ENCODE peak calls at places on chromosomes 12 and 14, in seven cellular contexts. L, F, S, J, H, V and R are unnamed samples.

GRCh38 chr14:90574640-90575131 is 177.9 kb downstream of the CALM1 start:
- DNase-seq in L (no peak), F (no peak), S (no peak), J (no peak), H (no peak), V (no peak), R (peak; percentile 74)

GRCh38 chr12:24940157-24940556 is 8.7 kb downstream of the BCAT1 start:
- DNase-seq in L (no peak), F (no peak), S (no peak), J (no peak), H (no peak), V (no peak), R (no peak)

GRCh38 chr12:47376937-47377336 is 297.2 kb upstream of the AMIGO2 start:
- DNase-seq in L (no peak), F (no peak), S (no peak), J (no peak), H (no peak), V (no peak), R (no peak)

GRCh38 chr14:94387051-94388026 is 1.1 kb downstream of the SERPINA1 start:
- DNase-seq in L (no peak), F (no peak), S (no peak), J (no peak), H (no peak), V (no peak), R (no peak)

GRCh38 chr14:73599494-73599893 is 7.8 kb downstream of the ACOT4 start:
- DNase-seq in L (no peak), F (no peak), S (no peak), J (no peak), H (no peak), V (no peak), R (no peak)

GRCh38 chr12:79125358-79125757 is 260.8 kb downstream of the SYT1 start:
- DNase-seq in L (no peak), F (no peak), S (no peak), J (no peak), H (no peak), V (no peak), R (no peak)

GRCh38 chr12:130013771-130014484 is 110.1 kb upstream of the TMEM132D start:
- DNase-seq in L (peak; percentile 60), F (no peak), S (peak; percentile 41), J (peak; percentile 48), H (no peak), V (peak; percentile 58), R (no peak)

GRCh38 chr14:44040561-44040960 is 466.5 kb downstream of the FSCB start:
- DNase-seq in L (no peak), F (no peak), S (no peak), J (no peak), H (no peak), V (no peak), R (no peak)

GRCh38 chr14:68285421-68286179 is 466.0 kb downstream of the RAD51B start:
- DNase-seq in L (no peak), F (no peak), S (no peak), J (no peak), H (peak; percentile 18), V (peak; percentile 65), R (no peak)

GRCh38 chr12:23579257-23579656 is 370.2 kb downstream of the SOX5 start:
- DNase-seq in L (no peak), F (no peak), S (no peak), J (no peak), H (no peak), V (no peak), R (no peak)

GRCh38 chr14:102125546-102125945 is 14.2 kb upstream of the WDR20 start:
- DNase-seq in L (no peak), F (no peak), S (no peak), J (peak; percentile 61), H (no peak), V (no peak), R (no peak)

GRCh38 chr14:49497725-49498348 is 88.3 kb downstream of the RPS29 start:
- DNase-seq in L (peak; percentile 24), F (no peak), S (no peak), J (peak; percentile 34), H (no peak), V (peak; percentile 19), R (no peak)

GRCh38 chr12:93550748-93551611 is 21.5 kb upstream of the SOCS2 start:
- DNase-seq in L (no peak), F (no peak), S (no peak), J (no peak), H (no peak), V (no peak), R (no peak)

GRCh38 chr12:104121001-104121400 is 17.0 kb downstream of the NFYB start:
- DNase-seq in L (no peak), F (no peak), S (no peak), J (peak; percentile 35), H (no peak), V (no peak), R (no peak)

GRCh38 chr12:96356831-96357230 is 43.4 kb downstream of the CDK17 start:
- DNase-seq in L (no peak), F (no peak), S (no peak), J (no peak), H (no peak), V (no peak), R (no peak)

GRCh38 chr12:52062167-52063080 is 7.4 kb upstream of the ATG101 start:
- DNase-seq in L (no peak), F (no peak), S (no peak), J (no peak), H (no peak), V (no peak), R (no peak)

GRCh38 chr12:66251049-66251448 is 51.2 kb upstream of the HELB start:
- DNase-seq in L (no peak), F (no peak), S (no peak), J (no peak), H (no peak), V (no peak), R (no peak)

GRCh38 chr14:100862793-100863192 is 36.9 kb downstream of the MEG3 start:
- DNase-seq in L (no peak), F (no peak), S (no peak), J (no peak), H (no peak), V (no peak), R (peak; percentile 13)

GRCh38 chr12:82919365-82920054 is 232.8 kb downstream of the TMTC2 start:
- DNase-seq in L (no peak), F (no peak), S (no peak), J (no peak), H (no peak), V (no peak), R (no peak)

GRCh38 chr14:91286530-91286937 is 42.0 kb upstream of the GPR68 start:
- DNase-seq in L (peak; percentile 63), F (peak; percentile 82), S (peak; percentile 41), J (peak; percentile 74), H (peak; percentile 70), V (peak; percentile 85), R (peak; percentile 92)

GRCh38 chr14:50342211-50343080 is 30.3 kb downstream of the DMAC2L start:
- DNase-seq in L (peak; percentile 54), F (peak; percentile 82), S (peak; percentile 37), J (peak; percentile 67), H (no peak), V (peak; percentile 54), R (no peak)